ENCODE peak calls at places on chromosomes 4 and X, in seven cellular contexts. N, G, P, L, C, T and V are unnamed samples. For H3K4me1 and H3K9me3, the result is how much of the 10 kb centered on the place peaks cover.

GRCh38 chr4:93359609-93360008 is 468.9 kb upstream of the ATOH1 start:
- DNase-seq in N (no peak), G (no peak), P (no peak), L (no peak), C (no peak), T (no peak), V (no peak)

GRCh38 chr4:120915311-120915710 is 7.2 kb downstream of the PRDM5 start:
- DNase-seq in N (no peak), G (no peak), P (no peak), L (no peak), C (no peak), T (no peak), V (no peak)

GRCh38 chrX:9899640-9900075 is 67.5 kb upstream of the CLDN34 start:
- DNase-seq in N (no peak), G (no peak), P (no peak), L (no peak), C (no peak), T (no peak), V (no peak)

GRCh38 chrX:468979-469378 is 82.3 kb upstream of the PPP2R3B start:
- DNase-seq in N (no peak), G (no peak), P (no peak), L (no peak), C (no peak), T (peak), V (no peak)

GRCh38 chrX:86133761-86134160 is 14.5 kb upstream of the DACH2 start:
- DNase-seq in N (no peak), G (no peak), P (no peak), L (no peak), C (peak), T (no peak), V (no peak)

GRCh38 chr4:61661960-61662359 is 461.8 kb downstream of the ADGRL3 start:
- DNase-seq in N (no peak), G (no peak), P (no peak), L (no peak), C (no peak), T (peak), V (no peak)

GRCh38 chrX:94751611-94752010 is 1077.6 kb downstream of the FAM133A start:
- DNase-seq in N (no peak), G (no peak), P (no peak), L (no peak), C (no peak), T (no peak), V (no peak)

GRCh38 chrX:41922694-41923171 is 621 bp downstream of the CASK start:
- DNase-seq in N (peak), G (peak), P (peak), L (no peak), C (peak), T (peak), V (peak)

GRCh38 chrX:135984220-135984619 is 1.0 kb upstream of the SLC9A6 start:
- DNase-seq in N (no peak), G (no peak), P (no peak), L (no peak), C (no peak), T (no peak), V (no peak)

GRCh38 chrX:108484251-108484650 is 44.6 kb downstream of the COL4A5 start:
- DNase-seq in N (no peak), G (no peak), P (no peak), L (no peak), C (no peak), T (no peak), V (no peak)

GRCh38 chrX:102042706-102043325 is 82.7 kb upstream of the TCEAL2 start:
- DNase-seq in N (no peak), G (no peak), P (no peak), L (no peak), C (peak), T (peak), V (no peak)

GRCh38 chr4:169975131-169975836 is 50.9 kb downstream of the MFAP3L start:
- DNase-seq in N (no peak), G (no peak), P (no peak), L (no peak), C (peak), T (no peak), V (no peak)

GRCh38 chr4:1786544-1787362 is 6.3 kb upstream of the FGFR3 start:
- DNase-seq in N (no peak), G (no peak), P (no peak), L (no peak), C (no peak), T (no peak), V (no peak)
- H3K4me1 ChIP-seq in N (under half), G (under half), P (under half), L (under half), C (under half), T (under half), V (under half)

DNA sequence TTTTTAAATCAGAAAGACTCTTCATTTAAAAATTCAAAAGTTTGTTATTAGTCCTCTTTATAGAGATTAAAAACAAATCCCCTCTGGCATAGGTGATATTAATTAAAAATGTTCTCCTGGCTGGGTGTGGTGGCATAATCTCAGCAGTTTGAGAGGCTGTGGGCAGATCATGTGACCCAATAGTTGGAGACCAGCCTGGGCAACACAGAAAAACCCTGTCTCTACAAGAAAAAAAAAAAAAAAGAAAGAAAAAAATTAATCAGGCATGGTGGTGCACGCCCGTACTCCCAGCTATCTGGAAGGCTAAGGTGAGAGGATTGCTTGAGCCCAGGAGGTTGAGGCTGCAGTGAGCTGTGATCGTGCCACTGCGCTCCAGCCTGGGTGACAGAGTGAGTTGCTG is 38.9 kb downstream of the RASGEF1B start:
- DNase-seq in N (no peak), G (no peak), P (no peak), L (no peak), C (no peak), T (no peak), V (no peak)
- H3K27ac ChIP-seq in N (no peak), G (no peak), P (no peak), L (no peak), C (no peak), T (no peak), V (no peak)

DNA sequence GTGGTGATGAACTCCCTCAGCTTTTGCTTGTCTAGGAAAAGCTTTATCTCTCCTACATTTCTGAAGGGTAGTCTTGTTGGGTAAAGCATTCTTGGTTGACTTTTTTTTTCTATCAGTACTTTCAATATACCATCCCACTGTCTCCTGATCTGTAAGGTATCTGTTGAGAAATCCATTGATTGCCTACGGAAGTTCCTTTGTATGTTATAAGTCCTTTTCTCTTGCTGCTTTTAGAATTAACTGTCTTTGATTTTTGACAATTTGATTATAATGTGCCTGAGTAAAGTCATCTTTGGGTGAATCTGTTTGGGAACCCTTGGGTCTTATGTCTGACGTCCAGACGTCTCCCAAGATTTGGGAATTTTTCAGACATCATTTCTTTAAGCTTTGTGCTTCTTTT is 30.8 kb downstream of the SCLT1 start:
- DNase-seq in N (no peak), G (no peak), P (no peak), L (no peak), C (no peak), T (no peak), V (no peak)
- H3K9me3 ChIP-seq in N (under half), G (under half), P (under half), L (under half), C (under half), T (under half), V (under half)

DNA sequence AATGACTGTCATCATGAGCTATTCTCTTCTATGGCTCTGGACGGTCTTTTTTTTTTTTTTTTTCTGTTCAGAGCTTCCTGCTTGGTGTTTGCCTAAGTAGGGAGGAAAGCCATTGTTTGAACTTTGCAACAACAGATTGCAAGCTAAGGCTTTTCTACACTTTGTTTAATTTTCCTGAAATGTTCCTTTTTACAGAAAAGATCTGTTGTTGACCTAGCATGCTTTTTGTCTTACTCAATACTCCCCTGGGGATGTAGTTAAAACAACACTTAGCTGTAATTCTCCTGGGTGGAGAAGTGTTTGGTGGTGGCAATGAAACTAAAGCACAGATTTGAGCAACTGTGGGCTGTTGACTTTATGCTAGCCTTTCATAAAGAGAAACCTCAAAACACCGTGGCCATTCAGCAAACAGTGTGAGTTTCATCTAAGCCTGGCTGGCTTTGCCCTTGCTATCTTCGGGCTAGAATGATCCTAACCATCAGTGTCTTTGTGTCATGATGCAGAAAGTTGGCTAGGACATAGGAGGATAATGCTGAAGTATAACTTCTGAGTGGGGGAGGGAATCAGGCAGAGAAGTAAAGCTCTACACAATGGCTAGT is 110.5 kb downstream of the ANXA3 start:
- DNase-seq in N (no peak), G (no peak), P (no peak), L (no peak), C (no peak), T (no peak), V (no peak)
- H3K4me1 ChIP-seq in N (under half), G (half or more), P (under half), L (under half), C (under half), T (under half), V (under half)